ENCODE peak calls at places on chromosome 16, in six cellular contexts. L, Q, F, D, T and X are unnamed samples.

GRCh38 chr16:87060026-87060986 is 256.9 kb downstream of the C16orf95 start:
- DNase-seq in L (no peak), Q (no peak), F (peak; percentile 71), D (no peak), T (peak; percentile 58), X (no peak)

GRCh38 chr16:72894291-72895151 is 153.4 kb downstream of the ZFHX3 start:
- DNase-seq in L (no peak), Q (peak; percentile 48), F (peak; percentile 73), D (peak; percentile 23), T (no peak), X (no peak)

GRCh38 chr16:48041861-48042435 is 113.8 kb downstream of the ABCC12 start:
- DNase-seq in L (no peak), Q (no peak), F (no peak), D (no peak), T (peak; percentile 55), X (no peak)

GRCh38 chr16:68969338-68969737 is 126.0 kb downstream of the TANGO6 start:
- DNase-seq in L (no peak), Q (no peak), F (no peak), D (no peak), T (no peak), X (no peak)

GRCh38 chr16:22641030-22641671 is 130.5 kb downstream of the NPIPB5 start:
- DNase-seq in L (peak; percentile 26), Q (no peak), F (peak; percentile 61), D (no peak), T (peak; percentile 41), X (no peak)

GRCh38 chr16:57235128-57236092 is 9.6 kb upstream of the ARL2BP start:
- DNase-seq in L (no peak), Q (no peak), F (peak; percentile 36), D (no peak), T (peak; percentile 71), X (no peak)

GRCh38 chr16:67441289-67441753 is 10.4 kb downstream of the HSD11B2 start:
- DNase-seq in L (no peak), Q (no peak), F (no peak), D (no peak), T (no peak), X (no peak)

GRCh38 chr16:84356176-84356575 is 12.2 kb upstream of the ATP2C2 start:
- DNase-seq in L (no peak), Q (no peak), F (no peak), D (no peak), T (no peak), X (no peak)

GRCh38 chr16:88790312-88791150 is 5.5 kb upstream of the PIEZO1 start:
- DNase-seq in L (peak; percentile 70), Q (no peak), F (no peak), D (no peak), T (peak; percentile 58), X (no peak)

GRCh38 chr16:500699-501098 is 26.8 kb upstream of the CAPN15 start:
- DNase-seq in L (no peak), Q (no peak), F (no peak), D (no peak), T (no peak), X (no peak)

GRCh38 chr16:69928856-69929400 is 22.2 kb upstream of the CLEC18A start:
- DNase-seq in L (no peak), Q (no peak), F (no peak), D (no peak), T (no peak), X (no peak)